ENCODE peak calls at places on chromosomes 4 and X, in six cellular contexts. L, P, D, R, A and U are unnamed samples.

GRCh38 chr4:10963958-10964705 is 279.6 kb upstream of the CLNK start:
- DNase-seq in A (no peak), R (no peak), P (no peak), L (no peak), D (no peak), U (no peak)

GRCh38 chrX:107576841-107577240 is 51.5 kb upstream of the PRPS1 start:
- DNase-seq in A (no peak), L (no peak), D (no peak), P (no peak), R (no peak), U (no peak)

GRCh38 chr4:5416637-5417036 is 291.7 kb downstream of the EVC2 start:
- DNase-seq in R (no peak), L (peak; percentile 8), A (no peak), D (no peak), P (no peak), U (no peak)

GRCh38 chr4:68180858-68181531 is 51.3 kb upstream of the TMPRSS11F start:
- DNase-seq in L (no peak), P (no peak), R (no peak), A (no peak), D (peak; percentile 52), U (no peak)

GRCh38 chrX:150476183-150476699 is 92.2 kb upstream of the MTM1 start:
- DNase-seq in L (no peak), A (no peak), D (no peak), P (no peak), R (no peak), U (peak; percentile 62)

GRCh38 chrX:97401154-97401553 is 517.4 kb downstream of the RPA4 start:
- DNase-seq in L (peak; percentile 68), A (no peak), D (peak; percentile 50), R (peak; percentile 1), P (no peak), U (no peak)

GRCh38 chrX:151828434-151829080 is 84.1 kb upstream of the MAGEA4 start:
- DNase-seq in A (no peak), D (no peak), R (no peak), L (no peak), P (no peak), U (no peak)

GRCh38 chr4:104425003-104425402 is 69.7 kb downstream of the CXXC4 start:
- DNase-seq in R (no peak), L (no peak), P (no peak), D (no peak), A (no peak), U (no peak)

GRCh38 chrX:953879-954482 is 258.5 kb downstream of the CRLF2 start:
- DNase-seq in D (no peak), P (no peak), R (no peak), A (no peak), L (no peak), U (no peak)

GRCh38 chr4:139014391-139015268 is 951 bp upstream of the NOCT start:
- DNase-seq in D (peak; percentile 84), L (peak; percentile 32), P (no peak), R (peak; percentile 64), A (no peak), U (peak; percentile 94)

GRCh38 chr4:105472871-105473339 is 957 bp downstream of the PPA2 start:
- DNase-seq in L (peak; percentile 44), D (no peak), P (peak; percentile 10), A (no peak), R (no peak), U (no peak)

GRCh38 chr4:98555798-98556445 is 102.5 kb downstream of the TSPAN5 start:
- DNase-seq in P (no peak), L (no peak), D (no peak), A (no peak), R (no peak), U (peak; percentile 49)

GRCh38 chr4:98745372-98745771 is 87.0 kb upstream of the TSPAN5 start:
- DNase-seq in P (peak; percentile 13), L (no peak), A (no peak), D (peak; percentile 30), R (peak; percentile 23), U (peak; percentile 15)

GRCh38 chr4:147513952-147514351 is 33.1 kb downstream of the EDNRA start:
- DNase-seq in D (no peak), R (no peak), L (no peak), A (no peak), P (no peak), U (no peak)

GRCh38 chr4:20395160-20395773 is 143.6 kb downstream of the SLIT2 start:
- DNase-seq in R (peak; percentile 32), A (peak; percentile 20), P (peak; percentile 41), D (peak; percentile 36), L (no peak), U (peak; percentile 15)

GRCh38 chrX:147978931-147979330 is 2.2 kb upstream of the FMR1NB start:
- DNase-seq in L (no peak), P (no peak), D (no peak), R (no peak), A (no peak), U (no peak)

GRCh38 chrX:132561483-132561882 is 72.6 kb upstream of the MBNL3 start:
- DNase-seq in D (no peak), A (no peak), L (no peak), P (no peak), R (peak; percentile 48), U (no peak)

GRCh38 chrX:13029831-13030771 is 14.3 kb downstream of the FAM9C start:
- DNase-seq in L (no peak), A (no peak), R (peak; percentile 35), D (peak; percentile 77), P (no peak), U (no peak)

GRCh38 chr4:79467246-79467932 is 59.4 kb upstream of the GK2 start:
- DNase-seq in A (no peak), L (no peak), R (no peak), D (no peak), P (no peak), U (no peak)

GRCh38 chr4:73257242-73257994 is 1.2 kb downstream of the ANKRD17 start:
- DNase-seq in L (no peak), A (peak; percentile 28), D (peak; percentile 79), P (peak; percentile 56), R (peak; percentile 86), U (peak; percentile 85)

GRCh38 chr4:73258668-73259551 is at the start of gene ANKRD17:
- DNase-seq in P (peak; percentile 75), R (peak; percentile 89), D (peak; percentile 90), L (peak; percentile 79), A (peak; percentile 76), U (peak; percentile 91)

GRCh38 chr4:73257995-73258667 is 467 bp downstream of the ANKRD17 start:
- DNase-seq in R (peak; percentile 53), D (peak; percentile 19), L (no peak), A (peak; percentile 60), P (peak; percentile 31), U (peak; percentile 32)

GRCh38 chr4:73259552-73260140 is 1.0 kb upstream of the ANKRD17 start:
- DNase-seq in P (no peak), R (peak; percentile 9), A (no peak), L (no peak), D (no peak), U (no peak)
- TF ChIP-seq BHLHE40 in P (no peak), R (no peak), A (no peak), L (no peak), D (no peak), U (no peak)

DNA sequence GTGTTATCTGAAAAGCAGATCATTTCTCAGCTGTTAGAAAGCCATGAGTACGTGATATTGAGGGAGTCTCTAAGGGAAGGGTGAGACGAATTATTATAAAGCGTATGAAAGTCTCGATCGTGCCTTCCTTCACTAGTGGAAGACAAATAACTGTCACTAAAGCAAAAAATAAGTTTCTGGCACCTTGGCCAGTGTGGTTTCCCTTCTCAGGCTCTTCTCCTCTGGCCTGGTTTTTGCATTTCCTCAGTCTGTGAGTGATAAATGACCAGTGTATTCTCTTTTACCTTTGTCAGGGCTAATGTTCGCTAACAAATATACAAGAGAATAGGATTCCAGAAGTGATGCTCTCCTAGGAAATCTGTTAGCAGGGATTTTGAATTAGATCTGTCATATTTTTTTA is 19.7 kb downstream of the TXK start:
- DNase-seq in D (no peak), P (no peak), A (no peak), R (no peak), L (no peak), U (no peak)
- TF ChIP-seq BHLHE40 in D (no peak), P (no peak), A (no peak), R (no peak), L (no peak), U (no peak)

GRCh38 chr4:73816814-73817213 is 19.7 kb upstream of the CXCL6 start:
- DNase-seq in P (no peak), A (no peak), L (no peak), R (no peak), D (peak; percentile 66), U (peak; percentile 89)
- TF ChIP-seq BHLHE40 in P (no peak), A (no peak), L (no peak), R (no peak), D (no peak), U (no peak)

GRCh38 chr4:175705407-175705806 is 106.7 kb downstream of the GPM6A start:
- DNase-seq in D (no peak), A (no peak), R (no peak), L (no peak), P (peak; percentile 9), U (no peak)
- TF ChIP-seq BHLHE40 in D (no peak), A (no peak), R (no peak), L (no peak), P (no peak), U (no peak)

DNA sequence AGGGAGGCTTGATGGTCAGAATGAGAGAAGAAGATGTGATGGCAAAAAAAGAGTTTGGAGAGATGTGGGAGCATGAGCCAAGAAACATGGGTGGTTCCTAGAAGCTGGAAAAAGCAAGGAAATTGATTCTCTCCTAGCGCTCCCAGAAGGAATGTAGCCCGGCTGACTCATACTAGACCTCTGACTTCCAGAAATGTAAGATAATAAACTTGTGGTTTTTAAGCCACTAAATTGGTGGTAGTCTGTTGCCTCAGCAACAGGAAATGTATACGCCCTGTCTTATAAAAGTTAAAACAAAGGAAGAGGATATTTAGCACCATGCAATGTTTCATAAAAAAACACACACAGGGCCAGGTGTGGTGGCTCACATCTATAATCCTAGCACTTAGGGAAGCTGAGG is 182.7 kb upstream of the PCDH7 start:
- DNase-seq in A (no peak), D (peak; percentile 7), R (no peak), P (no peak), L (no peak), U (peak; percentile 80)
- TF ChIP-seq BHLHE40 in A (no peak), D (no peak), R (no peak), P (no peak), L (no peak), U (no peak)

GRCh38 chrX:71103110-71103983 is 3.2 kb downstream of the CXorf65 start:
- DNase-seq in P (no peak), A (peak; percentile 83), D (no peak), R (no peak), L (no peak), U (no peak)
- TF ChIP-seq BHLHE40 in P (no peak), A (no peak), D (no peak), R (no peak), L (no peak), U (no peak)

DNA sequence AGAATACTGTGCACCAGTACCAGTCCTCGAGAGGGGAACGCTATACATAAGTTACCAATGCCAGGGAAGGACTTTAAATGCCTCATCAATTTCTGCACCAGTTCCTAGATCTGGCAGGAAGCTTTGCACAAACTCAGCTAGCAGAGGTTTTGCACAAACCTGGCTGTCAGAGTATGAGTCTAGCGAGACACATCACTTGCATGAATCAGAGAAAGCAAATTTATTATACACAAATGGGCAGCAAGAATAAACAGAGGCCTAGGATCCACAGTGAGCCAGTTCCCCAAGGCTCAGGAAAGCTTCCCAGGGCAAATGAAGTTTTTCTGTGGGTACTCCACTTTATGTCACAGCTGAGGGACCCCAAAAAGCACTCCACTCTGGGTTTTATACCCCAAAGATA is 523.5 kb downstream of the CFAP47 start:
- DNase-seq in A (no peak), P (no peak), L (no peak), R (no peak), D (no peak), U (peak; percentile 46)
- TF ChIP-seq BHLHE40 in A (no peak), P (no peak), L (no peak), R (no peak), D (no peak), U (no peak)